ENCODE peak calls at places on chromosomes 13 and 19, in six cellular contexts. One of them, this sample, is unnamed.
A peak's percentile ranks its signal among the peaks of the same experiment; 100 is the strongest.

GRCh38 chr13:71864094-71864980 is 2.7 kb downstream of the DACH1 start:
- DNase-seq in mammary epithelial cell: peak; percentile 1
- DNase-seq in astrocyte: no peak
- DNase-seq in DND-41: no peak
- DNase-seq in GM23248: no peak
- DNase-seq in CD8-positive, alpha-beta memory T cell: no peak
- DNase-seq in this sample: peak; percentile 87

GRCh38 chr13:80814541-80814940 is 473.6 kb upstream of the SPRY2 start:
- DNase-seq in CD8-positive, alpha-beta memory T cell: no peak
- DNase-seq in GM23248: no peak
- DNase-seq in DND-41: no peak
- DNase-seq in astrocyte: peak; percentile 26
- DNase-seq in mammary epithelial cell: no peak
- DNase-seq in this sample: no peak

GRCh38 chr19:17867087-17867486 is 4.7 kb upstream of the SLC5A5 start:
- DNase-seq in CD8-positive, alpha-beta memory T cell: no peak
- DNase-seq in DND-41: no peak
- DNase-seq in mammary epithelial cell: no peak
- DNase-seq in astrocyte: no peak
- DNase-seq in GM23248: no peak
- DNase-seq in this sample: no peak

GRCh38 chr13:38687246-38688229 is 661 bp downstream of the FREM2 start:
- DNase-seq in DND-41: no peak
- DNase-seq in astrocyte: peak; percentile 0
- DNase-seq in mammary epithelial cell: peak; percentile 59
- DNase-seq in GM23248: peak; percentile 25
- DNase-seq in CD8-positive, alpha-beta memory T cell: no peak
- DNase-seq in this sample: no peak

GRCh38 chr13:30355405-30355741 is 48.0 kb upstream of the KATNAL1 start:
- DNase-seq in GM23248: no peak
- DNase-seq in mammary epithelial cell: no peak
- DNase-seq in CD8-positive, alpha-beta memory T cell: no peak
- DNase-seq in DND-41: peak; percentile 95
- DNase-seq in astrocyte: no peak
- DNase-seq in this sample: peak; percentile 81

GRCh38 chr19:5086725-5087439 is 118.0 kb downstream of the KDM4B start:
- DNase-seq in mammary epithelial cell: no peak
- DNase-seq in DND-41: no peak
- DNase-seq in CD8-positive, alpha-beta memory T cell: no peak
- DNase-seq in GM23248: no peak
- DNase-seq in astrocyte: no peak
- DNase-seq in this sample: no peak

GRCh38 chr19:29999490-29999889 is 57.5 kb downstream of the URI1 start:
- DNase-seq in astrocyte: no peak
- DNase-seq in mammary epithelial cell: no peak
- DNase-seq in DND-41: no peak
- DNase-seq in GM23248: no peak
- DNase-seq in CD8-positive, alpha-beta memory T cell: no peak
- DNase-seq in this sample: no peak

GRCh38 chr19:13208131-13208963 is 58.1 kb downstream of the IER2 start:
- DNase-seq in mammary epithelial cell: no peak
- DNase-seq in CD8-positive, alpha-beta memory T cell: no peak
- DNase-seq in DND-41: no peak
- DNase-seq in GM23248: peak; percentile 76
- DNase-seq in astrocyte: peak; percentile 45
- DNase-seq in this sample: no peak

GRCh38 chr13:59771272-59771671 is 392.5 kb downstream of the DIAPH3 start:
- DNase-seq in CD8-positive, alpha-beta memory T cell: no peak
- DNase-seq in astrocyte: no peak
- DNase-seq in GM23248: peak; percentile 71
- DNase-seq in DND-41: no peak
- DNase-seq in mammary epithelial cell: no peak
- DNase-seq in this sample: peak; percentile 38

DNA sequence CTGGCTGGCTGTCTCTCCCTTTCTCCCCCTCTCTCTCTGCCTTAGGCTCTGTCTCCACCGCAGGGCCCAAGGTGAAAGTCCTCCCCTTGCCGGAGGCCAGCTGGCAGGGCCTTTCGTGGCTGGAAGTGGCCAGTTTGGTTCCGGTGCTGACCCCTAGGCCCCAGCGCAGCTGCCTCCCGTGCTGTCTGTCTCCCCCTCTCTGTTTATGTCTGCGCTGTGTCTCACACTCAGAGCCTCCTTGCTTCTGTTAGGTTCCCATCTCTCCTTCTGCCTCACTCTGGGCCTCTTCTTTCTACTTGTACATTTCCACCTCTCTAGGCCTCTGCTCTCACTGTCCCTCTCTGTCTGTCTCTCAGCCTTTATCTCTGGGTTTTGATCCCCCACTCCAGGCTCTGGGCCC is 13.1 kb downstream of the CCDC97 start:
- DNase-seq in CD8-positive, alpha-beta memory T cell: no peak
- DNase-seq in DND-41: no peak
- DNase-seq in GM23248: peak; percentile 58
- DNase-seq in mammary epithelial cell: no peak
- DNase-seq in astrocyte: peak; percentile 68
- DNase-seq in this sample: peak; percentile 71
- H3K4me1 ChIP-seq in CD8-positive, alpha-beta memory T cell: peaks cover 35% of the 10 kb centered on the region
- H3K4me1 ChIP-seq in DND-41: no peaks in the 10 kb centered on the region
- H3K4me1 ChIP-seq in GM23248: peaks cover 54% of the 10 kb centered on the region
- H3K4me1 ChIP-seq in mammary epithelial cell: peaks cover 39% of the 10 kb centered on the region
- H3K4me1 ChIP-seq in astrocyte: peaks cover 71% of the 10 kb centered on the region
- H3K4me1 ChIP-seq in this sample: peaks cover 46% of the 10 kb centered on the region

GRCh38 chr13:27665761-27666160 is 44.1 kb downstream of the POLR1D start:
- DNase-seq in GM23248: no peak
- DNase-seq in astrocyte: no peak
- DNase-seq in CD8-positive, alpha-beta memory T cell: no peak
- DNase-seq in DND-41: no peak
- DNase-seq in mammary epithelial cell: no peak
- DNase-seq in this sample: no peak

GRCh38 chr13:27665333-27665732 is 43.6 kb downstream of the POLR1D start:
- DNase-seq in CD8-positive, alpha-beta memory T cell: no peak
- DNase-seq in DND-41: no peak
- DNase-seq in GM23248: peak; percentile 12
- DNase-seq in mammary epithelial cell: no peak
- DNase-seq in astrocyte: no peak
- DNase-seq in this sample: no peak

GRCh38 chr13:27666951-27667350 is 45.3 kb downstream of the POLR1D start:
- DNase-seq in DND-41: no peak
- DNase-seq in mammary epithelial cell: no peak
- DNase-seq in GM23248: no peak
- DNase-seq in CD8-positive, alpha-beta memory T cell: no peak
- DNase-seq in astrocyte: no peak
- DNase-seq in this sample: no peak

GRCh38 chr13:27663947-27664346 is 42.3 kb downstream of the POLR1D start:
- DNase-seq in DND-41: no peak
- DNase-seq in CD8-positive, alpha-beta memory T cell: no peak
- DNase-seq in astrocyte: no peak
- DNase-seq in mammary epithelial cell: no peak
- DNase-seq in GM23248: no peak
- DNase-seq in this sample: no peak

GRCh38 chr13:27667946-27668345 is 46.3 kb downstream of the POLR1D start:
- DNase-seq in GM23248: no peak
- DNase-seq in CD8-positive, alpha-beta memory T cell: no peak
- DNase-seq in astrocyte: peak; percentile 30
- DNase-seq in mammary epithelial cell: no peak
- DNase-seq in DND-41: peak; percentile 19
- DNase-seq in this sample: no peak
- H3K4me1 ChIP-seq in GM23248: no peaks in the 10 kb centered on the region
- H3K4me1 ChIP-seq in CD8-positive, alpha-beta memory T cell: no peaks in the 10 kb centered on the region
- H3K4me1 ChIP-seq in astrocyte: no peaks in the 10 kb centered on the region
- H3K4me1 ChIP-seq in mammary epithelial cell: peaks cover 7% of the 10 kb centered on the region
- H3K4me1 ChIP-seq in DND-41: no peaks in the 10 kb centered on the region
- H3K4me1 ChIP-seq in this sample: no peaks in the 10 kb centered on the region

DNA sequence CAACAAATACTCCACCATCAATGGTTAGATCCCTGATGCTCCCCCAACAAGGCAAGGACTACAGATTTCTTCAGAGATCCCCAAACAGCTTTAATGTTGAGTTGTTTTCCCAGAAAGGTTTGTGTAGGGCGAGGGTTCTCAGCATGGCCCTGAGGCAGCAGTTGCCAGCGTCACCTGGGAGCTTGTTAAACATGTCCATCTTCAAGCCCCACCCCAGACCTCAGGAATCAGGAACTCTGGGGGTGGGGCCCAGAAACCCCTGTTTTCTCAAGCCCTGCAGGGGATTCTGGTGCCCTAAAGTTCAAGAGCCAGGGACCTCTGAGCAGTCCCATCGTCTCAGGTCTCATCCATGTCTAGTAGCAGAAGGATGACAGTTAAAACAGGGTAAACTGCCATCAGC is 9.6 kb downstream of the EFNB2 start:
- DNase-seq in astrocyte: no peak
- DNase-seq in mammary epithelial cell: no peak
- DNase-seq in GM23248: no peak
- DNase-seq in CD8-positive, alpha-beta memory T cell: no peak
- DNase-seq in DND-41: no peak
- DNase-seq in this sample: no peak
- H3K4me1 ChIP-seq in astrocyte: peaks cover 34% of the 10 kb centered on the region
- H3K4me1 ChIP-seq in mammary epithelial cell: peaks cover 33% of the 10 kb centered on the region
- H3K4me1 ChIP-seq in GM23248: no peaks in the 10 kb centered on the region
- H3K4me1 ChIP-seq in CD8-positive, alpha-beta memory T cell: no peaks in the 10 kb centered on the region
- H3K4me1 ChIP-seq in DND-41: no peaks in the 10 kb centered on the region
- H3K4me1 ChIP-seq in this sample: peaks cover 5% of the 10 kb centered on the region

GRCh38 chr13:21071015-21071414 is 9.6 kb upstream of the LATS2 start:
- DNase-seq in astrocyte: peak; percentile 72
- DNase-seq in mammary epithelial cell: no peak
- DNase-seq in GM23248: no peak
- DNase-seq in CD8-positive, alpha-beta memory T cell: no peak
- DNase-seq in DND-41: no peak
- DNase-seq in this sample: no peak

GRCh38 chr13:21069561-21070004 is 8.2 kb upstream of the LATS2 start:
- DNase-seq in mammary epithelial cell: peak; percentile 85
- DNase-seq in GM23248: peak; percentile 95
- DNase-seq in astrocyte: peak; percentile 97
- DNase-seq in DND-41: no peak
- DNase-seq in CD8-positive, alpha-beta memory T cell: no peak
- DNase-seq in this sample: no peak

GRCh38 chr13:21067794-21068193 is 6.4 kb upstream of the LATS2 start:
- DNase-seq in mammary epithelial cell: no peak
- DNase-seq in GM23248: no peak
- DNase-seq in DND-41: no peak
- DNase-seq in CD8-positive, alpha-beta memory T cell: no peak
- DNase-seq in astrocyte: no peak
- DNase-seq in this sample: no peak

GRCh38 chr13:21063031-21063430 is 1.6 kb upstream of the LATS2 start:
- DNase-seq in DND-41: no peak
- DNase-seq in mammary epithelial cell: no peak
- DNase-seq in astrocyte: no peak
- DNase-seq in CD8-positive, alpha-beta memory T cell: no peak
- DNase-seq in GM23248: no peak
- DNase-seq in this sample: no peak

GRCh38 chr13:21066946-21067345 is 5.6 kb upstream of the LATS2 start:
- DNase-seq in mammary epithelial cell: no peak
- DNase-seq in DND-41: no peak
- DNase-seq in CD8-positive, alpha-beta memory T cell: no peak
- DNase-seq in astrocyte: no peak
- DNase-seq in GM23248: no peak
- DNase-seq in this sample: no peak
- H3K4me1 ChIP-seq in mammary epithelial cell: peaks cover 8% of the 10 kb centered on the region
- H3K4me1 ChIP-seq in DND-41: no peaks in the 10 kb centered on the region
- H3K4me1 ChIP-seq in CD8-positive, alpha-beta memory T cell: peaks cover under 1% of the 10 kb centered on the region
- H3K4me1 ChIP-seq in astrocyte: peaks cover 6% of the 10 kb centered on the region
- H3K4me1 ChIP-seq in GM23248: peaks cover 33% of the 10 kb centered on the region
- H3K4me1 ChIP-seq in this sample: peaks cover 4% of the 10 kb centered on the region

DNA sequence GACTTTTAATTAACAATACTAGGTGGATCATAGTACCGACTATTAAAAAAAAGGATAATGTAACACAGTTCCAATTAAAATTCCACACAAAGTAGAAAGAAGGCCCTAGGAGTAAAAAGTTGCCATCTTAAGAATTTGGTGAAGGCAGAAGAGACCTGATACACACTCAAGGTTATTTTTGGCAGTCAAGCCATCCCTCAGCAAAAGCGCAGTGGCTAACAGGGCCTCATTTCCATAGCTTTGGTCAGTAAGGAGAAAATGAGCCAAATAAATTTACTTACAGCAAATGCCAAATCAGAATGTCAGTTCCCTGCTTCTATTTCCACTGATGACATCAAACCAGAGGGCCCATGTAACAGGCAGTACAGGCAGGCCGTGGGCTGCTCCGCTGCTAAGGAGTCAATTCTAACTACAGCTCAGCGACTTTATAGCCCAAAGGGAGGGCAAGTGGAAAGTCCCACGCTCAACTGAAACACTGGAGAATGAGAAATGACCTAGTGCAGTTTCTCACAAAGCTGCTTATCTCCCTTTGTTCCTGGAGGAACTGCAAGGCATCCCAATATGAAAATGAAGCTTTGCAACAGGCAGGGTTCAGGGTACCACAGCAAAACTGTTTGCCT is 6.3 kb downstream of the ARGLU1 start:
- DNase-seq in DND-41: no peak
- DNase-seq in GM23248: no peak
- DNase-seq in astrocyte: peak; percentile 59
- DNase-seq in mammary epithelial cell: peak; percentile 35
- DNase-seq in CD8-positive, alpha-beta memory T cell: no peak
- DNase-seq in this sample: no peak
- H3K4me1 ChIP-seq in DND-41: peaks cover 50% of the 10 kb centered on the region
- H3K4me1 ChIP-seq in GM23248: peaks cover 35% of the 10 kb centered on the region
- H3K4me1 ChIP-seq in astrocyte: peaks cover 18% of the 10 kb centered on the region
- H3K4me1 ChIP-seq in mammary epithelial cell: peaks cover 18% of the 10 kb centered on the region
- H3K4me1 ChIP-seq in CD8-positive, alpha-beta memory T cell: peaks cover 57% of the 10 kb centered on the region
- H3K4me1 ChIP-seq in this sample: peaks cover 15% of the 10 kb centered on the region

GRCh38 chr19:41872384-41872774 is 4.7 kb upstream of the CD79A start:
- DNase-seq in DND-41: no peak
- DNase-seq in CD8-positive, alpha-beta memory T cell: no peak
- DNase-seq in GM23248: no peak
- DNase-seq in mammary epithelial cell: no peak
- DNase-seq in astrocyte: no peak
- DNase-seq in this sample: no peak
- H3K4me1 ChIP-seq in DND-41: peaks cover 99% of the 10 kb centered on the region
- H3K4me1 ChIP-seq in CD8-positive, alpha-beta memory T cell: peaks cover 100% of the 10 kb centered on the region
- H3K4me1 ChIP-seq in GM23248: no peaks in the 10 kb centered on the region
- H3K4me1 ChIP-seq in mammary epithelial cell: no peaks in the 10 kb centered on the region
- H3K4me1 ChIP-seq in astrocyte: no peaks in the 10 kb centered on the region
- H3K4me1 ChIP-seq in this sample: no peaks in the 10 kb centered on the region

DNA sequence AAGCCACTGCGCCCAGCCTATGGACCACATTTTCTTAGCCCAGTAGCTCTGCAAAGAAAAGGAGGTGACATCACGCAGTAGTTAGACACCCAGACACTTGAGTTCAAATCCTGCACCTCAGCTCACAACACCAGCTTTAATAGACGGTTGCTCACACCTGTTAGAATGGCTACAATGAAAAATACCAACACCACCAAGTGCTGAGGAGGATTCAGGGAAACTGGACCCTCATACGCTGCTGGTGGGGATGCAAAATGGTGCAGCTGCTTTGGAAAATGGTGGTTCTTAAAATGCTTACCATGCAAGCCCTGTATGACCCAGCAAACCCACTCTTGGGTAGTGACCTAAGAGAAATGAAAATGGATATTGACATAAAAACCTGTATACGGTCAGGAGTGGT is 11.7 kb upstream of the DOCK6 start:
- DNase-seq in mammary epithelial cell: no peak
- DNase-seq in astrocyte: no peak
- DNase-seq in GM23248: no peak
- DNase-seq in DND-41: no peak
- DNase-seq in CD8-positive, alpha-beta memory T cell: no peak
- DNase-seq in this sample: no peak
- H3K4me1 ChIP-seq in mammary epithelial cell: peaks cover 6% of the 10 kb centered on the region
- H3K4me1 ChIP-seq in astrocyte: peaks cover 5% of the 10 kb centered on the region
- H3K4me1 ChIP-seq in GM23248: peaks cover 5% of the 10 kb centered on the region
- H3K4me1 ChIP-seq in DND-41: peaks cover 6% of the 10 kb centered on the region
- H3K4me1 ChIP-seq in CD8-positive, alpha-beta memory T cell: no peaks in the 10 kb centered on the region
- H3K4me1 ChIP-seq in this sample: peaks cover 5% of the 10 kb centered on the region

GRCh38 chr13:20977394-20977793 is 74.8 kb upstream of the XPO4 start:
- DNase-seq in CD8-positive, alpha-beta memory T cell: no peak
- DNase-seq in mammary epithelial cell: no peak
- DNase-seq in GM23248: no peak
- DNase-seq in DND-41: no peak
- DNase-seq in astrocyte: no peak
- DNase-seq in this sample: no peak
- H3K4me1 ChIP-seq in CD8-positive, alpha-beta memory T cell: no peaks in the 10 kb centered on the region
- H3K4me1 ChIP-seq in mammary epithelial cell: no peaks in the 10 kb centered on the region
- H3K4me1 ChIP-seq in GM23248: no peaks in the 10 kb centered on the region
- H3K4me1 ChIP-seq in DND-41: no peaks in the 10 kb centered on the region
- H3K4me1 ChIP-seq in astrocyte: no peaks in the 10 kb centered on the region
- H3K4me1 ChIP-seq in this sample: no peaks in the 10 kb centered on the region